ENCODE peak calls at places on chromosomes 16 and 17, in ten cellular contexts. T, C, D, X, N, K, S, M, G and E are unnamed samples. For H3K9me3, the result is how much of the 10 kb centered on the place peaks cover.

GRCh38 chr17:11589706-11590105 is 8.6 kb upstream of the DNAH9 start:
- DNase-seq in T (no peak), C (no peak), D (no peak), X (no peak), N (no peak), K (no peak), S (no peak), M (no peak), G (no peak), E (no peak)

GRCh38 chr16:50509521-50510341 is 38.5 kb upstream of the NKD1 start:
- DNase-seq in T (peak), C (no peak), D (peak), X (peak), N (peak), K (no peak), S (no peak), M (no peak), G (peak), E (no peak)

GRCh38 chr17:62887437-62887836 is 78.6 kb upstream of the TANC2 start:
- DNase-seq in T (no peak), C (no peak), D (no peak), X (no peak), N (no peak), K (no peak), S (no peak), M (no peak), G (no peak), E (no peak)

GRCh38 chr16:53482123-53482522 is 20.9 kb downstream of the AKTIP start:
- DNase-seq in T (peak), C (no peak), D (no peak), X (no peak), N (no peak), K (no peak), S (no peak), M (no peak), G (peak), E (no peak)

GRCh38 chr17:77959216-77959925 is 868 bp downstream of the TNRC6C start:
- DNase-seq in T (peak), C (peak), D (no peak), X (peak), N (peak), K (no peak), S (peak), M (peak), G (peak), E (peak)

GRCh38 chr16:35744716-35745115 is 2285.3 kb downstream of the TP53TG3F start:
- DNase-seq in T (no peak), C (no peak), D (no peak), X (no peak), N (no peak), K (no peak), S (no peak), M (no peak), G (no peak), E (no peak)

GRCh38 chr17:45641541-45641940 is 142.6 kb upstream of the CRHR1 start:
- DNase-seq in T (no peak), C (no peak), D (no peak), X (no peak), N (no peak), K (no peak), S (no peak), M (no peak), G (no peak), E (no peak)

GRCh38 chr17:74283371-74283673 is 9.3 kb downstream of the DNAI2 start:
- DNase-seq in T (no peak), C (no peak), D (no peak), X (no peak), N (no peak), K (no peak), S (no peak), M (no peak), G (no peak), E (no peak)

GRCh38 chr17:36921131-36921851 is 16.0 kb upstream of the LHX1 start:
- DNase-seq in T (peak), C (no peak), D (peak), X (no peak), N (no peak), K (peak), S (no peak), M (no peak), G (peak), E (no peak)

DNA sequence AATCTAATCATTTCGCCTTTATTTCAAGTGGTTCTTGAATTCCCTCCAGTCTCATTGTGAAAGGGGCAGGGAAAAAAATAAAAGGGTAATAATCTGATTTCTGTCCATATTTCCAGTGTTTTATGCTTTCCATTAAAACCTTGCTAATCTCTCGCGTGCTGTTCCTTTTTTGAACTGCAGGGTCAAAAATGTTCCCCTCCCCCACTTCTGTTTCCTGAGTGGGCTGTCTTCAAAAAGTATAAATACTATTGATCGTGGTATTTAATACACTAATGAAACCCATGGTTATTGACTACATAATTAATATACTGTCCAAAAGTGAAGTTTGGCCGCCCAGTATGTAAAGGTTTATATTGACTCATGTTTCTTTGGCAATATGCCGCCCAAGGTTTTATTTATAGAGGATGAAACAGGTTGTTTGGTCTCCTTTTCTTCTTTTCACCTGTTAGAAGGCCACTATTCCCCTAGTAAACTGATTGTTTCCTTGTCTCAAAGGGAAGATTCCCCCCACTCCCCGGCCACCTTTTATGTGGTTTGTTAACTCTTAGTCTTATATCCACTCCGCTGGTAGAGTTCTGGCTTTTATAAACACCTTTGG is 69.7 kb downstream of the RPA1 start:
- DNase-seq in T (no peak), C (no peak), D (no peak), X (no peak), N (no peak), K (no peak), S (no peak), M (no peak), G (no peak), E (no peak)
- H3K27ac ChIP-seq in T (no peak), C (no peak), D (no peak), X (no peak), N (no peak), K (no peak), S (no peak), M (no peak), G (no peak), E (no peak)

DNA sequence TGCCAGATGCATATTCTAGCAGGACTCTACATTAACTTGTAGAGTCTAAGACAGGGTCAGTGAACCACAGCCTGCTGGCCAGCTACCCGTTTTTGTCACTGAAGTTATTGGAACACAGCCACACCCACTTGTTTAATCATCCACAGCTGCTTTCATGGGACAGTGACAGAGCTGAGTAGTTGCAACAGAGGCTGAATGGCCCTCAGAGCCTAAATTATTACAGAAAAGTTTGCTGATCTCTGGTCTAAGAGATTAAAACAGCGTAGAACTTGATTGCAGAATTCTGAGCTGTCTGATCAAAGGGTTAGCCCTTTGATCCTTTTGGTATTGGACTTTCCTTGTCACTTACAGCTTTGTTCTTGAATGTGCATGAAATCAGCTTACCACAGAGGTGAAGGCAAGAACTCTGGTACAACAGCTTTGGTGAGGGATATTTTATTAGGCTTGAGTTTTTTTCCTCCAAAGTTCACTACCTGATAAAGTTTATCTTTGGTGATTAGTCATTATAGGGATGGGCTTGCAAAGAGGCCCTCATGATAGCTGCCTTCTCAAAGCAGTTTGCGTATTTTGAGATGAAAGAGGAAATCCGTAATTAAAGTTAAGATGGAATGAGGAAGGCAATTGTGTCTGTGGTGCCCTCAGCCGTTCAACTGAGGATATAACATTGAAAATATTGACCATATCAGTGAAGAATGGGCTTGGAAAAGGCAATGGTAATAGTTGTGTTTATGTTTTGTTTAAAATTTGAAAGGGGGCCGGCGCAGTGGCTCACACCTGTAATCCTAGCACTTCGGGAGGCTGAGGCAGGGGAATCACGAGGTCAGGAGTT is 23.7 kb downstream of the ALDH3A2 start:
- DNase-seq in T (no peak), C (no peak), D (no peak), X (no peak), N (no peak), K (no peak), S (peak), M (peak), G (peak), E (no peak)
- TF ChIP-seq CTCF in T (peak), C (no peak), D (peak), X (no peak), N (no peak), K (no peak), S (no peak), M (peak), G (peak), E (no peak)

DNA sequence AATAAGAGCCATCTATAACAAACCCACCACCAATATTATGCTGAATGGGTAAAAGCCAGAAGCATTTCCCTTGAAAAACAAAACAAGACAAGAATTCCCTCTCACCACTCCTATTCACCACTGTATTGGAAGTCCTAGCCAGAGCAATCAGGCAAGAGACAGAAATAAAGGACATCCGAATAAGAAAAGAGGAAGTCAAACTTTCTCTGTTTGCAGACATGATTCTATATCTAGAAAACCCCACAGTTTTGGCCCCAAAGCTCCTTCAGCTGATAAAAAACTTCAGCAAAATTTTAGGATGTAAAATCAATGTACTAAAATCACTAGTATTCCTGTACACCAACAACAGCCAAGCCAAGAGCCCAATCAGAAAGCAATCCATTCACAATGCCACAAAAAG is 271.8 kb upstream of the AXIN2 start:
- DNase-seq in T (no peak), C (no peak), D (no peak), X (no peak), N (no peak), K (no peak), S (no peak), M (no peak), G (no peak), E (no peak)
- H3K9me3 ChIP-seq in T (under half), C (under half), D (under half), X (under half), N (under half), K (under half), S (under half), M (under half), G (under half), E (under half)

DNA sequence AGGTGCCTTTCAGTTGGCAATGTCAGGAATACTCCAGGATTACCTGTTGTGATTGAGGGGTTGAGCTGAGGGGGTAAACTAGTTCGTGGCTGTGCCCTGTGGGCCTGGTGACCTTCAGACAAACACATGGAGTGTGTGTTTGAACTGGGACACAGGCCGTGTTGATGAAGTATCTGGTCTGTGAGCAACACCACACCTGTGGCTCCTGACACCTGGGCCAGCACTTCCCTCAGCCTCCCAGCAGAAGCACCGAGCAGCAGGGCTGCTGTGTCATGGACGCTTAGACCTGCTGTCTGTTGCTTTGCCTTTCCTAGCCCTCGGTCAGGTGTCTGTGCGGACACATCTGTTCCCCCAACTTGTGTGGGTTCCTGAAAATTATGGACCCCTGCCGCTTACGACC is 82.9 kb downstream of the KSR1 start:
- DNase-seq in T (no peak), C (no peak), D (no peak), X (no peak), N (no peak), K (no peak), S (no peak), M (no peak), G (no peak), E (no peak)
- H3K27ac ChIP-seq in T (no peak), C (no peak), D (peak), X (no peak), N (no peak), K (no peak), S (no peak), M (no peak), G (peak), E (peak)

GRCh38 chr17:59631221-59631720 is 11.6 kb downstream of the CLTC start:
- DNase-seq in T (no peak), C (no peak), D (no peak), X (no peak), N (no peak), K (no peak), S (no peak), M (no peak), G (no peak), E (no peak)
- TF ChIP-seq CTCF in T (no peak), C (no peak), D (no peak), X (no peak), N (no peak), K (no peak), S (no peak), M (no peak), G (no peak), E (no peak)

GRCh38 chr16:26269663-26270062 is 577.9 kb downstream of the HS3ST4 start:
- DNase-seq in T (no peak), C (peak), D (no peak), X (no peak), N (no peak), K (no peak), S (no peak), M (no peak), G (no peak), E (no peak)
- H3K9me3 ChIP-seq in T (under half), C (under half), D (under half), X (under half), N (under half), K (under half), S (under half), M (under half), G (under half), E (under half)

GRCh38 chr16:17314148-17314547 is 156.6 kb downstream of the XYLT1 start:
- DNase-seq in T (no peak), C (no peak), D (no peak), X (no peak), N (no peak), K (no peak), S (no peak), M (no peak), G (no peak), E (no peak)

GRCh38 chr16:17316005-17316404 is 154.8 kb downstream of the XYLT1 start:
- DNase-seq in T (no peak), C (no peak), D (no peak), X (no peak), N (no peak), K (no peak), S (no peak), M (no peak), G (no peak), E (no peak)

GRCh38 chr16:17321824-17322223 is 148.9 kb downstream of the XYLT1 start:
- DNase-seq in T (no peak), C (no peak), D (no peak), X (no peak), N (no peak), K (no peak), S (no peak), M (no peak), G (no peak), E (no peak)

GRCh38 chr16:17320009-17320408 is 150.8 kb downstream of the XYLT1 start:
- DNase-seq in T (no peak), C (no peak), D (no peak), X (no peak), N (no peak), K (no peak), S (no peak), M (no peak), G (no peak), E (no peak)

DNA sequence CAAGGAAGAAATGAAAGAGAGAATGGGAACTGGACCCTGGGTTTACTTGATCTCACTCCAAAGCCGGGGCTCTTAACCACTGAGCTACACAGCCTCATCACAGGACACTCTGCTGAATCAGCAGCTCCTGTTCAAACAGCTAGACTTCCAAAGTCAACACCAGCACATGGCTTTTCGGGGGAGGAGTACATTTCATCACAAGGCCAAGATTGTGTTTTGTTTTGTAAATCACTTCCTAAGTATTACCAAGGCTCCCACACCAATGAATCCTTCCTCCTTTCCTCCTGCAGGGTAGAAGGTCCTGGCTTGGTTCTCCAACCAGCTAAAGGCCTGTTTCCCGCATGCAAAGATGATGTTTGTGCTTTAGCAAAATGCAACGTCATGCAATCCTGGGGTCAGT is 152.6 kb downstream of the XYLT1 start:
- DNase-seq in T (no peak), C (no peak), D (peak), X (no peak), N (no peak), K (no peak), S (no peak), M (no peak), G (peak), E (no peak)
- H3K27ac ChIP-seq in T (no peak), C (no peak), D (no peak), X (no peak), N (no peak), K (no peak), S (no peak), M (no peak), G (no peak), E (no peak)